ENCODE peak calls at places on chromosomes 13 and 19, in four cellular contexts. V is stimulated activated CD8-positive, alpha-beta memory T cell treated with anti-CD3 and anti-CD28 coated beads, Interleukin-4, amount 100 ng/mL, for 1 hour; E is WERI-Rb-1; P is heart right ventricle. I is an unnamed sample.

GRCh38 chr13:75165543-75166230 is 316.3 kb downstream of the TBC1D4 start:
- DNase-seq in V (no peak), E (no peak), P (no peak), I (no peak)

GRCh38 chr13:108176685-108177274 is 38.6 kb downstream of the LIG4 start:
- DNase-seq in V (peak), E (peak), P (no peak), I (no peak)

GRCh38 chr19:22052644-22053013 is 345 bp downstream of the ZNF257 start:
- DNase-seq in V (no peak), E (no peak), P (no peak), I (no peak)

GRCh38 chr19:18253130-18253529 is 21.1 kb downstream of the IQCN start:
- DNase-seq in V (no peak), E (no peak), P (no peak), I (no peak)

GRCh38 chr13:36752673-36753072 is 66.3 kb upstream of the RFXAP start:
- DNase-seq in V (no peak), E (no peak), P (no peak), I (no peak)

GRCh38 chr13:110420626-110421025 is 113.5 kb downstream of the COL4A2 start:
- DNase-seq in V (no peak), E (no peak), P (peak), I (peak)

GRCh38 chr13:95564948-95565347 is 12.4 kb downstream of the CLDN10 start:
- DNase-seq in V (no peak), E (no peak), P (no peak), I (no peak)

GRCh38 chr13:48961379-48961778 is 14.3 kb upstream of the FNDC3A start:
- DNase-seq in V (no peak), E (no peak), P (no peak), I (no peak)

GRCh38 chr13:113112893-113113845 is 7.6 kb downstream of the F7 start:
- DNase-seq in V (no peak), E (peak), P (no peak), I (no peak)

GRCh38 chr13:60990032-60990733 is 425.5 kb downstream of the PCDH20 start:
- DNase-seq in V (no peak), E (peak), P (no peak), I (no peak)

GRCh38 chr19:38216785-38217746 is 7.0 kb downstream of the DPF1 start:
- DNase-seq in V (no peak), E (no peak), P (no peak), I (no peak)

GRCh38 chr13:31894931-31895330 is 136.6 kb upstream of the FRY start:
- DNase-seq in V (no peak), E (no peak), P (no peak), I (no peak)

GRCh38 chr13:99796175-99796819 is 175.3 kb downstream of the ZIC5 start:
- DNase-seq in V (no peak), E (no peak), P (no peak), I (no peak)

GRCh38 chr19:10454267-10454666 is 33.9 kb downstream of the PDE4A start:
- DNase-seq in V (no peak), E (peak), P (no peak), I (no peak)

GRCh38 chr13:93234459-93234858 is 7.9 kb downstream of the GPC6 start:
- DNase-seq in V (no peak), E (no peak), P (no peak), I (no peak)

GRCh38 chr19:29662604-29663404 is 2.5 kb upstream of the PLEKHF1 start:
- DNase-seq in V (no peak), E (no peak), P (peak), I (peak)

GRCh38 chr19:46369817-46370216 is 22.9 kb downstream of the PPP5C start:
- DNase-seq in V (no peak), E (no peak), P (no peak), I (no peak)

GRCh38 chr13:98796798-98797197 is 44.3 kb upstream of the SLC15A1 start:
- DNase-seq in V (no peak), E (peak), P (no peak), I (peak)

GRCh38 chr19:30085394-30085793 is 143.4 kb downstream of the URI1 start:
- DNase-seq in V (no peak), E (no peak), P (no peak), I (no peak)

GRCh38 chr19:46704379-46705076 is 12.4 kb downstream of the PRKD2 start:
- DNase-seq in V (peak), E (peak), P (peak), I (peak)

GRCh38 chr19:38039966-38040365 is 133.0 kb downstream of the SIPA1L3 start:
- DNase-seq in V (no peak), E (no peak), P (no peak), I (no peak)

GRCh38 chr13:55728229-55728628 is 1412.5 kb upstream of the PRR20A start:
- DNase-seq in V (no peak), E (no peak), P (no peak), I (no peak)

GRCh38 chr19:12778020-12778904 is 2.9 kb upstream of the HOOK2 start:
- DNase-seq in V (no peak), E (peak), P (peak), I (peak)

GRCh38 chr13:46648166-46648607 is 95.2 kb downstream of the LRCH1 start:
- DNase-seq in V (no peak), E (peak), P (no peak), I (no peak)

GRCh38 chr13:111531505-111531904 is 211.1 kb downstream of the TEX29 start:
- DNase-seq in V (no peak), E (no peak), P (no peak), I (no peak)

GRCh38 chr13:66162470-66162869 is 1067.7 kb downstream of the PCDH9 start:
- DNase-seq in V (no peak), E (no peak), P (no peak), I (no peak)

GRCh38 chr13:71477735-71478134 is 389.3 kb downstream of the DACH1 start:
- DNase-seq in V (no peak), E (no peak), P (no peak), I (no peak)

GRCh38 chr19:963401-964022 is 20.6 kb upstream of the WDR18 start:
- DNase-seq in V (no peak), E (no peak), P (no peak), I (no peak)

GRCh38 chr19:57382806-57383488 is 6.7 kb upstream of the ZNF548 start:
- DNase-seq in V (no peak), E (no peak), P (no peak), I (no peak)

GRCh38 chr13:39415403-39415802 is 187.6 kb downstream of the LHFPL6 start:
- DNase-seq in V (no peak), E (peak), P (peak), I (no peak)

GRCh38 chr19:41577833-41578232 is 1.9 kb downstream of the CEACAM21 start:
- DNase-seq in V (no peak), E (no peak), P (no peak), I (no peak)